ENCODE peak calls at places on chromosome 10, in six cellular contexts. One of them, this sample, is unnamed.

GRCh38 chr10:75512534-75512933 is 81.1 kb downstream of the LRMDA start:
- DNase-seq in DND-41: no peak
- DNase-seq in A549: no peak
- DNase-seq in BJ: no peak
- DNase-seq in mesenchymal stem cell: peak
- DNase-seq in tibial artery: no peak
- DNase-seq in this sample: no peak

GRCh38 chr10:64175271-64175962 is 654.2 kb downstream of the REEP3 start:
- DNase-seq in DND-41: no peak
- DNase-seq in A549: no peak
- DNase-seq in BJ: no peak
- DNase-seq in mesenchymal stem cell: no peak
- DNase-seq in tibial artery: no peak
- DNase-seq in this sample: no peak

GRCh38 chr10:73591935-73592699 is 975 bp upstream of the USP54 start:
- DNase-seq in DND-41: peak
- DNase-seq in A549: peak
- DNase-seq in BJ: peak
- DNase-seq in mesenchymal stem cell: peak
- DNase-seq in tibial artery: peak
- DNase-seq in this sample: peak

GRCh38 chr10:88245974-88246511 is 337.1 kb downstream of the RNLS start:
- DNase-seq in DND-41: no peak
- DNase-seq in A549: no peak
- DNase-seq in BJ: peak
- DNase-seq in mesenchymal stem cell: no peak
- DNase-seq in tibial artery: no peak
- DNase-seq in this sample: no peak

GRCh38 chr10:96290368-96291133 is 13.7 kb upstream of the DNTT start:
- DNase-seq in DND-41: no peak
- DNase-seq in A549: no peak
- DNase-seq in BJ: no peak
- DNase-seq in mesenchymal stem cell: no peak
- DNase-seq in tibial artery: no peak
- DNase-seq in this sample: no peak

GRCh38 chr10:126956712-126957108 is 51.5 kb downstream of the DOCK1 start:
- DNase-seq in DND-41: no peak
- DNase-seq in A549: no peak
- DNase-seq in BJ: no peak
- DNase-seq in mesenchymal stem cell: no peak
- DNase-seq in tibial artery: no peak
- DNase-seq in this sample: no peak

GRCh38 chr10:32187686-32188085 is 131.5 kb upstream of the KIF5B start:
- DNase-seq in DND-41: no peak
- DNase-seq in A549: no peak
- DNase-seq in BJ: no peak
- DNase-seq in mesenchymal stem cell: no peak
- DNase-seq in tibial artery: no peak
- DNase-seq in this sample: no peak

GRCh38 chr10:49023752-49024151 is 84.1 kb upstream of the LRRC18 start:
- DNase-seq in DND-41: no peak
- DNase-seq in A549: no peak
- DNase-seq in BJ: peak
- DNase-seq in mesenchymal stem cell: peak
- DNase-seq in tibial artery: no peak
- DNase-seq in this sample: no peak

GRCh38 chr10:46560381-46560780 is 3.9 kb upstream of the GPRIN2 start:
- DNase-seq in DND-41: peak
- DNase-seq in A549: no peak
- DNase-seq in BJ: no peak
- DNase-seq in mesenchymal stem cell: no peak
- DNase-seq in tibial artery: peak
- DNase-seq in this sample: no peak

GRCh38 chr10:82874671-82875070 is 999.7 kb downstream of the NRG3 start:
- DNase-seq in DND-41: no peak
- DNase-seq in A549: no peak
- DNase-seq in BJ: no peak
- DNase-seq in mesenchymal stem cell: peak
- DNase-seq in tibial artery: no peak
- DNase-seq in this sample: no peak

GRCh38 chr10:36073796-36074345 is 431.8 kb upstream of the FZD8 start:
- DNase-seq in DND-41: no peak
- DNase-seq in A549: no peak
- DNase-seq in BJ: no peak
- DNase-seq in mesenchymal stem cell: no peak
- DNase-seq in tibial artery: no peak
- DNase-seq in this sample: no peak

GRCh38 chr10:490256-490655 is 199.2 kb downstream of the DIP2C start:
- DNase-seq in DND-41: no peak
- DNase-seq in A549: no peak
- DNase-seq in BJ: no peak
- DNase-seq in mesenchymal stem cell: peak
- DNase-seq in tibial artery: peak
- DNase-seq in this sample: no peak

GRCh38 chr10:71408436-71409225 is 11.9 kb downstream of the CDH23 start:
- DNase-seq in DND-41: no peak
- DNase-seq in A549: no peak
- DNase-seq in BJ: no peak
- DNase-seq in mesenchymal stem cell: no peak
- DNase-seq in tibial artery: no peak
- DNase-seq in this sample: no peak

GRCh38 chr10:74852406-74852805 is 26.0 kb downstream of the KAT6B start:
- DNase-seq in DND-41: no peak
- DNase-seq in A549: no peak
- DNase-seq in BJ: no peak
- DNase-seq in mesenchymal stem cell: no peak
- DNase-seq in tibial artery: no peak
- DNase-seq in this sample: no peak

GRCh38 chr10:122639801-122640200 is 59.8 kb downstream of the C10orf120 start:
- DNase-seq in DND-41: no peak
- DNase-seq in A549: no peak
- DNase-seq in BJ: no peak
- DNase-seq in mesenchymal stem cell: no peak
- DNase-seq in tibial artery: peak
- DNase-seq in this sample: no peak

GRCh38 chr10:23331567-23332290 is 12.9 kb downstream of the C10orf67 start:
- DNase-seq in DND-41: no peak
- DNase-seq in A549: no peak
- DNase-seq in BJ: no peak
- DNase-seq in mesenchymal stem cell: peak
- DNase-seq in tibial artery: no peak
- DNase-seq in this sample: no peak

GRCh38 chr10:91800756-91801155 is 2.5 kb downstream of the TNKS2 start:
- DNase-seq in DND-41: no peak
- DNase-seq in A549: no peak
- DNase-seq in BJ: no peak
- DNase-seq in mesenchymal stem cell: no peak
- DNase-seq in tibial artery: no peak
- DNase-seq in this sample: no peak

GRCh38 chr10:89853796-89854195 is 152.4 kb downstream of the KIF20B start:
- DNase-seq in DND-41: no peak
- DNase-seq in A549: no peak
- DNase-seq in BJ: no peak
- DNase-seq in mesenchymal stem cell: no peak
- DNase-seq in tibial artery: no peak
- DNase-seq in this sample: no peak

GRCh38 chr10:71920540-71921318 is 43.5 kb upstream of the CHST3 start:
- DNase-seq in DND-41: no peak
- DNase-seq in A549: no peak
- DNase-seq in BJ: peak
- DNase-seq in mesenchymal stem cell: peak
- DNase-seq in tibial artery: no peak
- DNase-seq in this sample: no peak

GRCh38 chr10:68105820-68106219 is 3.5 kb upstream of the MYPN start:
- DNase-seq in DND-41: no peak
- DNase-seq in A549: no peak
- DNase-seq in BJ: peak
- DNase-seq in mesenchymal stem cell: peak
- DNase-seq in tibial artery: no peak
- DNase-seq in this sample: no peak

GRCh38 chr10:1159131-1160061 is 103.2 kb downstream of the WDR37 start:
- DNase-seq in DND-41: no peak
- DNase-seq in A549: no peak
- DNase-seq in BJ: no peak
- DNase-seq in mesenchymal stem cell: no peak
- DNase-seq in tibial artery: peak
- DNase-seq in this sample: no peak

GRCh38 chr10:78765726-78766335 is 302.9 kb upstream of the ZMIZ1 start:
- DNase-seq in DND-41: no peak
- DNase-seq in A549: no peak
- DNase-seq in BJ: no peak
- DNase-seq in mesenchymal stem cell: no peak
- DNase-seq in tibial artery: peak
- DNase-seq in this sample: no peak

GRCh38 chr10:113221756-113222168 is 271.7 kb downstream of the TCF7L2 start:
- DNase-seq in DND-41: peak
- DNase-seq in A549: no peak
- DNase-seq in BJ: no peak
- DNase-seq in mesenchymal stem cell: peak
- DNase-seq in tibial artery: no peak
- DNase-seq in this sample: peak

GRCh38 chr10:132303361-132304115 is 4.2 kb downstream of the STK32C start:
- DNase-seq in DND-41: no peak
- DNase-seq in A549: no peak
- DNase-seq in BJ: no peak
- DNase-seq in mesenchymal stem cell: no peak
- DNase-seq in tibial artery: peak
- DNase-seq in this sample: no peak

GRCh38 chr10:49355221-49355620 is 40.7 kb downstream of the DRGX start:
- DNase-seq in DND-41: no peak
- DNase-seq in A549: no peak
- DNase-seq in BJ: no peak
- DNase-seq in mesenchymal stem cell: no peak
- DNase-seq in tibial artery: no peak
- DNase-seq in this sample: no peak

GRCh38 chr10:89478085-89478738 is 57.2 kb downstream of the SLC16A12 start:
- DNase-seq in DND-41: no peak
- DNase-seq in A549: no peak
- DNase-seq in BJ: no peak
- DNase-seq in mesenchymal stem cell: no peak
- DNase-seq in tibial artery: no peak
- DNase-seq in this sample: no peak

GRCh38 chr10:24360286-24361127 is 151.6 kb downstream of the KIAA1217 start:
- DNase-seq in DND-41: peak
- DNase-seq in A549: peak
- DNase-seq in BJ: no peak
- DNase-seq in mesenchymal stem cell: peak
- DNase-seq in tibial artery: no peak
- DNase-seq in this sample: peak

DNA sequence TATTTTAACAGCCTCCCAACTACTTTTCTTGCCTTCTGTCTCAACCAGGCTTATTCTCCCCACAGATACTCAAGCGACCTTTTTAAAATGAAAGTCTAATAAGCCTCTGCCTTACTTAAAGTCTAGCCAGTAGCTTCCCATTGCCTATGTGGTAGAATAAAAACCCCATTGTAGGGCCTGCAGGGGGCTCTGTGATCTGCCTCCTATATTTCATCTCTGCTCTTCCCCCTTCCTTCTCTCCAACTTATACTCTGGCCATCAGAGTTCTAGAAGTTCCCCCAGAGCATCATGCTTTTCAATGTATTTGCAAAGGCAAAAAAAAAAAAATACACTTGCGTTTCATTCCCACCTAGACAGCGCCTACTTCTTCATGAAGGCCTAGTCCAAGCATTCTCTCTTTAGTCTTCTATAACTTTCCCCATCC is 167.7 kb upstream of the ADO start:
- DNase-seq in DND-41: peak
- DNase-seq in A549: no peak
- DNase-seq in BJ: no peak
- DNase-seq in mesenchymal stem cell: no peak
- DNase-seq in tibial artery: no peak
- DNase-seq in this sample: peak
- H3K4me3 ChIP-seq in DND-41: no peak
- H3K4me3 ChIP-seq in A549: no peak
- H3K4me3 ChIP-seq in BJ: no peak
- H3K4me3 ChIP-seq in mesenchymal stem cell: peak
- H3K4me3 ChIP-seq in tibial artery: peak
- H3K4me3 ChIP-seq in this sample: peak

GRCh38 chr10:69801434-69802315 is at the start of gene COL13A1:
- DNase-seq in DND-41: no peak
- DNase-seq in A549: peak
- DNase-seq in BJ: no peak
- DNase-seq in mesenchymal stem cell: peak
- DNase-seq in tibial artery: peak
- DNase-seq in this sample: no peak

GRCh38 chr10:69802424-69803161 is 887 bp downstream of the COL13A1 start:
- DNase-seq in DND-41: no peak
- DNase-seq in A549: no peak
- DNase-seq in BJ: no peak
- DNase-seq in mesenchymal stem cell: peak
- DNase-seq in tibial artery: peak
- DNase-seq in this sample: no peak

GRCh38 chr10:69800109-69800508 is 1.6 kb upstream of the COL13A1 start:
- DNase-seq in DND-41: peak
- DNase-seq in A549: peak
- DNase-seq in BJ: no peak
- DNase-seq in mesenchymal stem cell: peak
- DNase-seq in tibial artery: peak
- DNase-seq in this sample: no peak

GRCh38 chr10:69800665-69801064 is 1.0 kb upstream of the COL13A1 start:
- DNase-seq in DND-41: no peak
- DNase-seq in A549: no peak
- DNase-seq in BJ: no peak
- DNase-seq in mesenchymal stem cell: no peak
- DNase-seq in tibial artery: no peak
- DNase-seq in this sample: no peak

GRCh38 chr10:69801094-69801433 is 642 bp upstream of the COL13A1 start:
- DNase-seq in DND-41: peak
- DNase-seq in A549: peak
- DNase-seq in BJ: no peak
- DNase-seq in mesenchymal stem cell: peak
- DNase-seq in tibial artery: peak
- DNase-seq in this sample: no peak
- H3K4me3 ChIP-seq in DND-41: no peak
- H3K4me3 ChIP-seq in A549: peak
- H3K4me3 ChIP-seq in BJ: peak
- H3K4me3 ChIP-seq in mesenchymal stem cell: peak
- H3K4me3 ChIP-seq in tibial artery: peak
- H3K4me3 ChIP-seq in this sample: no peak

DNA sequence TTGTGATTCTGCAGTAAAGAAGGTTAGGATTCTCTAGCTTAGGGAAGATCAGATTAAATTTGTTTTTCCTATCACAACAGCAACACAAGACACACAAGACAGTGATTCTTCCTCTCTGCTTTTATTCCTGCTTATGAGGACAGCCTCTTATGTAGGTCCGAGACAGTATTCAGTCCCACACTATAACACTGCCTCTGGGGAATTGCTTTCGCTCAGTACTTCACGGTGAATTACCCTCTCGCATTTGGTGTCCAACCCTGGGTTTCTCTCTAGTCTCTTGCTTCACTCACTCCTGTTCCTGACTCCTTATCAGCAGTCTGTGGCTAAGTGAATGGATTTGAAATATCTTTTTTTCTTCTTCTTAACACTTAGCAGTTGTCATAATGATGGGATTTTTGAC is 1.7 kb downstream of the HIF1AN start:
- DNase-seq in DND-41: no peak
- DNase-seq in A549: no peak
- DNase-seq in BJ: no peak
- DNase-seq in mesenchymal stem cell: no peak
- DNase-seq in tibial artery: no peak
- DNase-seq in this sample: no peak
- H3K4me3 ChIP-seq in DND-41: peak
- H3K4me3 ChIP-seq in A549: no peak
- H3K4me3 ChIP-seq in BJ: no peak
- H3K4me3 ChIP-seq in mesenchymal stem cell: peak
- H3K4me3 ChIP-seq in tibial artery: no peak
- H3K4me3 ChIP-seq in this sample: no peak

GRCh38 chr10:124918906-124919305 is 23.0 kb upstream of the ZRANB1 start:
- DNase-seq in DND-41: no peak
- DNase-seq in A549: no peak
- DNase-seq in BJ: no peak
- DNase-seq in mesenchymal stem cell: no peak
- DNase-seq in tibial artery: no peak
- DNase-seq in this sample: no peak
- H3K4me3 ChIP-seq in DND-41: peak
- H3K4me3 ChIP-seq in A549: peak
- H3K4me3 ChIP-seq in BJ: no peak
- H3K4me3 ChIP-seq in mesenchymal stem cell: peak
- H3K4me3 ChIP-seq in tibial artery: peak
- H3K4me3 ChIP-seq in this sample: no peak